ENCODE peak calls at places on chromosomes 3 and 15, in five cellular contexts. D is HL-60, T is Panc1, V is HepG2, I is stomach. X is an unnamed sample.

GRCh38 chr15:95957854-95958253 is 372.6 kb upstream of the NR2F2 start:
- DNase-seq in T (no peak), I (no peak), D (no peak), V (no peak), X (no peak)

GRCh38 chr3:71160800-71161546 is 422.6 kb downstream of the FOXP1 start:
- DNase-seq in V (no peak), T (no peak), I (no peak), D (no peak), X (no peak)

GRCh38 chr3:188345223-188345622 is 191.3 kb downstream of the LPP start:
- DNase-seq in T (no peak), I (no peak), V (no peak), D (no peak), X (no peak)

GRCh38 chr15:57370929-57371328 is 5.4 kb upstream of the CGNL1 start:
- DNase-seq in V (no peak), I (no peak), D (no peak), T (no peak), X (no peak)

GRCh38 chr3:73622135-73622534 is 2.6 kb downstream of the PDZRN3 start:
- DNase-seq in V (peak; percentile 3), I (peak; percentile 80), D (no peak), T (no peak), X (peak; percentile 85)

GRCh38 chr3:110568246-110568645 is 503.4 kb upstream of the NECTIN3 start:
- DNase-seq in T (no peak), D (no peak), I (no peak), V (no peak), X (no peak)

GRCh38 chr3:113285226-113285625 is 73.9 kb downstream of the BOC start:
- DNase-seq in V (no peak), T (no peak), D (no peak), I (no peak), X (no peak)

GRCh38 chr3:64444619-64445317 is 219.5 kb upstream of the PRICKLE2 start:
- DNase-seq in D (no peak), T (no peak), I (no peak), V (no peak), X (no peak)

GRCh38 chr15:69576035-69576526 is 123.5 kb downstream of the RPLP1 start:
- DNase-seq in V (no peak), D (peak; percentile 51), T (no peak), I (peak; percentile 74), X (peak; percentile 53)

GRCh38 chr3:42314411-42314810 is 48.4 kb upstream of the CCK start:
- DNase-seq in D (no peak), I (no peak), T (no peak), V (no peak), X (no peak)

GRCh38 chr15:82040862-82041261 is 5.0 kb downstream of the MEX3B start:
- DNase-seq in D (no peak), T (no peak), I (no peak), V (no peak), X (no peak)

GRCh38 chr15:78244101-78244500 is 9.7 kb upstream of the ACSBG1 start:
- DNase-seq in T (no peak), D (no peak), V (peak; percentile 24), I (peak; percentile 32), X (no peak)

GRCh38 chr3:11661052-11661656 is 17.4 kb upstream of the VGLL4 start:
- DNase-seq in D (no peak), V (no peak), I (no peak), T (no peak), X (no peak)

GRCh38 chr3:177744873-177745646 is 547.8 kb upstream of the TBL1XR1 start:
- DNase-seq in D (no peak), I (peak; percentile 56), T (no peak), V (no peak), X (no peak)

GRCh38 chr15:99474041-99474906 is 91.5 kb upstream of the MEF2A start:
- DNase-seq in V (no peak), I (no peak), T (no peak), D (no peak), X (no peak)

GRCh38 chr3:72756900-72757299 is 91.3 kb downstream of the SHQ1 start:
- DNase-seq in I (no peak), T (no peak), D (peak; percentile 18), V (no peak), X (no peak)

GRCh38 chr3:58414538-58415197 is 19.0 kb downstream of the PDHB start:
- DNase-seq in I (peak; percentile 40), V (peak; percentile 38), T (no peak), D (no peak), X (peak; percentile 49)

GRCh38 chr3:161599702-161600101 is 103.1 kb downstream of the OTOL1 start:
- DNase-seq in I (no peak), D (no peak), V (no peak), T (no peak), X (no peak)

GRCh38 chr3:182521339-182521738 is 272.0 kb upstream of the ATP11B start:
- DNase-seq in V (no peak), T (no peak), D (no peak), I (no peak), X (no peak)

GRCh38 chr15:26421065-26421464 is 351.8 kb downstream of the GABRB3 start:
- DNase-seq in I (no peak), T (no peak), D (no peak), V (no peak), X (no peak)

GRCh38 chr3:194856296-194856695 is 170.6 kb downstream of the FAM43A start:
- DNase-seq in T (no peak), V (no peak), I (no peak), D (no peak), X (no peak)

GRCh38 chr3:149388714-149389417 is 11.4 kb upstream of the TM4SF1 start:
- DNase-seq in I (no peak), T (no peak), D (no peak), V (peak; percentile 78), X (no peak)

GRCh38 chr3:128342701-128343180 is 123.9 kb downstream of the DNAJB8 start:
- DNase-seq in T (no peak), I (no peak), D (no peak), V (no peak), X (no peak)
- TF ChIP-seq POLR2AphosphoS5 in T (no peak), I (no peak), D (no peak), V (no peak), X (no peak)

GRCh38 chr3:29071077-29071634 is 209.7 kb upstream of the RBMS3 start:
- DNase-seq in T (no peak), I (no peak), D (no peak), V (no peak), X (no peak)

GRCh38 chr3:29067014-29067413 is 213.9 kb upstream of the RBMS3 start:
- DNase-seq in I (no peak), T (no peak), D (no peak), V (no peak), X (no peak)

GRCh38 chr3:29064085-29064484 is 216.8 kb upstream of the RBMS3 start:
- DNase-seq in I (no peak), V (no peak), T (no peak), D (no peak), X (no peak)

DNA sequence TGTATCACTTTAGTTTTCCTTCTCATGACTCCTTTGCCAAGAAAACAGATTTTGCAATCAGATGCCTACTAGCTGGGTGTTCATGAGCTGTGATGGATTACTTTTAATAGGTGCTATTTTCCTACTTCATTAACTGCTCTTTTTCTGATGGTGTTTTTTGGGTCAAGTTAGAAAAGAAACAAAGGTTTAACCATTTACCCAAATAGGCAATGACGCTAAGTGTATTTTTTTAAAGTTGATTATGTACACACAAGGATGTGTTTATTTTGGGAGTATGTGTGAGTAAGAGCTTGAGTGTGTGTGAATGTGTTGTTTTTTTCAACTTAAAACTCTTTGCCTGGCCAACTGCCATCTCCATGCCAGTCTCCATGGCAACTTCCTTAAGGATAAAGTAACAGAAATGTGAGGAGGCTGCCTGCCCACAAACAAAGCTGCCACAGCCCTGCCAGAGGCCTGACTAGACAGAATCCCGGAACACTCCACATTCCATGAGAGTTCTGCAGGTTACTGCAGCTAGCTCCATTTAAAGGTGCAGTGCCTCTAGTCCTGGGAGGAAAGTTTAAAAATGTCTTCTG is 215.6 kb upstream of the RBMS3 start:
- DNase-seq in I (peak; percentile 69), D (no peak), T (no peak), V (no peak), X (peak; percentile 87)
- TF ChIP-seq POLR2AphosphoS5 in I (no peak), D (no peak), T (no peak), V (no peak), X (peak; percentile 79)

DNA sequence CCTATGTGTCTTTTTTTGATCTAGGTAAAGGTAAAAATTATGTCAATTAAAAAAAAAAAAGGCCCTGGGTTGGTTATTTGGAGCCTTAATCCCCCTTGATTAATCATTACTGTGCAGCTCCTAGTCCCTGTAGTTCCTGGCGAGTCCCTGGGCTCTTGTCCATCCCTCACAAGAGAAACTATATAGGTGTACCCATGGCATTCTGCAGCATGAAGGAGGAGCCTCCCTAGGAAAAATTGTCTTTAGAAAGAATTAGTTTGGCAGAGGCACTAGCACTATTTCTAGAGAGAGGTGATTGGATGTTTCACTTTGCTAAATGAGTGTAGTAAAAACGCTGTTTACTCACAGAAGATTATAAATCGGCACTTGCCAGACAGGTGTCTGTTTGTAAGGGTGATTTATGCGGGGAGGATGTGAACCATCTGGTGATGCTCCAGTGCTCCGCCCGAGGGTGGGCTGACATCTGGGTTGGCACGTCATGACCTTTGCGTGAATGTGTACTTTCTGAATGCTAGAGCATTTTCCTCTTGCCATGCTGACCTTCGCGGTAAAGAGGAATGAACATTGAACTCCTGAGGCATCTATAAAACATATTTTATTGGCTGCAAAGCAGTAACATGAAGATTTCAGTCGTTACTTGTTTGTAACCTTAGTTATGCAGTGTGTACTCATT is 12.6 kb downstream of the PLCL2 start:
- DNase-seq in I (no peak), D (no peak), V (no peak), T (no peak), X (no peak)
- TF ChIP-seq POLR2AphosphoS5 in I (no peak), D (no peak), V (no peak), T (no peak), X (peak; percentile 45)

GRCh38 chr3:4548769-4549168 is 55.6 kb downstream of the ITPR1 start:
- DNase-seq in I (no peak), T (no peak), V (no peak), D (no peak), X (no peak)

GRCh38 chr3:4543110-4543509 is 50.0 kb downstream of the ITPR1 start:
- DNase-seq in I (no peak), T (no peak), D (no peak), V (no peak), X (no peak)

GRCh38 chr3:4548356-4548755 is 55.2 kb downstream of the ITPR1 start:
- DNase-seq in I (no peak), T (no peak), V (peak; percentile 80), D (no peak), X (no peak)

GRCh38 chr3:4547799-4548198 is 54.7 kb downstream of the ITPR1 start:
- DNase-seq in I (no peak), T (no peak), D (no peak), V (no peak), X (no peak)

DNA sequence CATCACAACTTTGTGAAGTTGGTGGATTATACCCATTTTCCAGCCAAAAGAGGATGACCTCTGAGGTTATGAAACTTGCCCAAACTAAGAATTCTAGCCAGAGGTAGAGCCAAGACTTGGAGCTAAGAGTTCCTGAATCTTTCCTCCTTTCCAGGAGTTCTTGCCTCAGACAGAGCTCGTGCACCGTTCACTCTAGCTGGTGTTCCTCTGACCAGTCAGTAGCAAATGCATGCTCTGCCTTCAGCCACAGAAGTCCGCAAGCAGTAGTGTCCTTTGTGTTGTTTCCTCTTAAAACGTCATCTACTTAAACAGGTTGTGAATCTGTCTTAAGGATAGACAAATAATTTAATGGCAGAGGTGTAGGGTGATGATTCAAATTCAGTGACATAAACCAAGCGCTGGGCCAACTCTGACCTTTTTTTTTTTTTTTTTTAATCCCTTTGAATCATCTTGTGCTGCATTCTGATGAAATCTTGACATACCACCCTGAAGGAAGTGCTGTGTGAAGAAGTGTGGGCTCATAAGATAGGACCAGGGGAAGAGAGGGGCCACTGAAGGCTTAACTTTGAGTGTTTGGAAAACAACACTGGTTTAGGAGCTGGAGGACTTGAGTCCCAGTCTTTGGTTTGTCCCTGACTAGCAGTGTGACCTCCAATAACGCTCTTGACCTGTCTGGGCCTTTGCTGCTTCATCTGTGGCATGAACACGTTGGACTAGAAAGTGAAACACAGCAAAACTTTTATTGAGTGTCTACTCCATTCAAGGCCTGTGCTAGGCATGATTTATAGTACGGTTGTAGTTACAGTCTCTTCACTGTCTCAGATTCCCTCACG is 53.4 kb downstream of the ITPR1 start:
- DNase-seq in D (no peak), V (no peak), T (no peak), I (no peak), X (no peak)
- TF ChIP-seq POLR2AphosphoS5 in D (no peak), V (no peak), T (no peak), I (no peak), X (no peak)